ENCODE peak calls at places on chromosomes 16 and 17, in seven cellular contexts. R, F, W, X, D, E and C are unnamed samples.

GRCh38 chr16:10121496-10121895 is 60.7 kb downstream of the GRIN2A start:
- DNase-seq in D (no peak), W (no peak), X (no peak), R (no peak), F (no peak), E (no peak), C (no peak)

GRCh38 chr16:75376475-75376907 is 56.8 kb downstream of the CFDP1 start:
- DNase-seq in W (no peak), F (no peak), X (no peak), D (no peak), R (no peak), E (no peak), C (no peak)

GRCh38 chr16:74280448-74280847 is 16.2 kb upstream of the PSMD7 start:
- DNase-seq in F (no peak), E (no peak), R (no peak), X (no peak), W (no peak), D (no peak), C (no peak)

GRCh38 chr17:45113424-45113754 is 18.9 kb downstream of the PLCD3 start:
- DNase-seq in E (no peak), D (no peak), X (no peak), F (no peak), W (no peak), R (no peak), C (no peak)

GRCh38 chr17:48722924-48723554 is at the start of gene PRAC2:
- DNase-seq in F (no peak), D (no peak), X (no peak), W (no peak), E (no peak), R (no peak), C (no peak)

GRCh38 chr16:22648141-22648540 is 137.4 kb downstream of the NPIPB5 start:
- DNase-seq in W (no peak), D (no peak), F (no peak), E (no peak), X (no peak), R (no peak), C (no peak)

GRCh38 chr16:75059411-75059810 is 57.2 kb downstream of the LDHD start:
- DNase-seq in F (no peak), E (no peak), X (no peak), W (no peak), D (no peak), R (no peak), C (no peak)

GRCh38 chr16:86604436-86605220 is 26.3 kb downstream of the FOXL1 start:
- DNase-seq in X (peak), D (no peak), R (no peak), W (peak), F (peak), E (peak), C (peak)

GRCh38 chr17:42405963-42406495 is 17.0 kb downstream of the CAVIN1 start:
- DNase-seq in D (no peak), X (peak), F (peak), E (peak), W (peak), R (peak), C (peak)

GRCh38 chr17:76382305-76382802 is 2.1 kb upstream of the SPHK1 start:
- DNase-seq in X (no peak), R (peak), W (no peak), E (no peak), D (no peak), F (no peak), C (no peak)

GRCh38 chr16:69112285-69113129 is 7.1 kb downstream of the HAS3 start:
- DNase-seq in D (no peak), W (no peak), F (peak), R (peak), E (peak), X (no peak), C (no peak)

GRCh38 chr17:44601574-44602372 is 44.5 kb downstream of the FZD2 start:
- DNase-seq in E (no peak), W (no peak), X (no peak), F (no peak), R (no peak), D (no peak), C (no peak)

GRCh38 chr16:90057738-90058173 is 19.4 kb downstream of the PRDM7 start:
- DNase-seq in W (no peak), E (no peak), D (no peak), R (no peak), F (no peak), X (no peak), C (no peak)

GRCh38 chr17:82497483-82498405 is 21.8 kb upstream of the FOXK2 start:
- DNase-seq in R (peak), D (no peak), W (peak), F (peak), X (no peak), E (peak), C (peak)

GRCh38 chr16:3282103-3282746 is 1.1 kb upstream of the ZNF263 start:
- DNase-seq in F (no peak), W (no peak), X (no peak), R (no peak), D (no peak), E (no peak), C (no peak)